ENCODE peak calls at places on chromosomes 13 and 19, in seven cellular contexts. One of them, this sample, is unnamed.

GRCh38 chr19:3397266-3398022 is 31.1 kb downstream of the NFIC start:
- DNase-seq in A673: no peak
- DNase-seq in WTC11: peak; percentile 31
- DNase-seq in nephron progenitor cell: no peak
- DNase-seq in heart right ventricle: peak; percentile 54
- DNase-seq in AG04450: no peak
- DNase-seq in GM12865: no peak
- DNase-seq in this sample: no peak

GRCh38 chr13:50955807-50956206 is 46.2 kb downstream of the RNASEH2B start:
- DNase-seq in A673: no peak
- DNase-seq in WTC11: no peak
- DNase-seq in nephron progenitor cell: no peak
- DNase-seq in heart right ventricle: no peak
- DNase-seq in AG04450: no peak
- DNase-seq in GM12865: no peak
- DNase-seq in this sample: no peak

GRCh38 chr19:4229179-4229931 is at the start of gene EBI3:
- DNase-seq in A673: peak; percentile 64
- DNase-seq in WTC11: no peak
- DNase-seq in nephron progenitor cell: peak; percentile 50
- DNase-seq in heart right ventricle: no peak
- DNase-seq in AG04450: no peak
- DNase-seq in GM12865: peak; percentile 96
- DNase-seq in this sample: no peak

GRCh38 chr13:109146912-109147624 is 517.7 kb downstream of the MYO16 start:
- DNase-seq in A673: peak; percentile 66
- DNase-seq in WTC11: no peak
- DNase-seq in nephron progenitor cell: no peak
- DNase-seq in heart right ventricle: no peak
- DNase-seq in AG04450: peak; percentile 36
- DNase-seq in GM12865: no peak
- DNase-seq in this sample: no peak

GRCh38 chr19:55657004-55657747 is 2.3 kb downstream of the U2AF2 start:
- DNase-seq in A673: no peak
- DNase-seq in WTC11: no peak
- DNase-seq in nephron progenitor cell: no peak
- DNase-seq in heart right ventricle: no peak
- DNase-seq in AG04450: no peak
- DNase-seq in GM12865: peak; percentile 61
- DNase-seq in this sample: no peak

GRCh38 chr13:49810825-49811526 is 18.5 kb upstream of the KPNA3 start:
- DNase-seq in A673: no peak
- DNase-seq in WTC11: no peak
- DNase-seq in nephron progenitor cell: no peak
- DNase-seq in heart right ventricle: no peak
- DNase-seq in AG04450: no peak
- DNase-seq in GM12865: no peak
- DNase-seq in this sample: no peak

GRCh38 chr13:22325761-22326160 is 654.9 kb downstream of the FGF9 start:
- DNase-seq in A673: no peak
- DNase-seq in WTC11: peak; percentile 48
- DNase-seq in nephron progenitor cell: no peak
- DNase-seq in heart right ventricle: no peak
- DNase-seq in AG04450: no peak
- DNase-seq in GM12865: no peak
- DNase-seq in this sample: no peak

GRCh38 chr13:95154441-95154886 is 146.8 kb downstream of the ABCC4 start:
- DNase-seq in A673: no peak
- DNase-seq in WTC11: no peak
- DNase-seq in nephron progenitor cell: no peak
- DNase-seq in heart right ventricle: no peak
- DNase-seq in AG04450: no peak
- DNase-seq in GM12865: no peak
- DNase-seq in this sample: no peak

GRCh38 chr19:12672744-12673143 is 6.1 kb downstream of the WDR83 start:
- DNase-seq in A673: no peak
- DNase-seq in WTC11: no peak
- DNase-seq in nephron progenitor cell: no peak
- DNase-seq in heart right ventricle: no peak
- DNase-seq in AG04450: no peak
- DNase-seq in GM12865: no peak
- DNase-seq in this sample: no peak

GRCh38 chr19:570315-570714 is 2.1 kb upstream of the BSG start:
- DNase-seq in A673: no peak
- DNase-seq in WTC11: no peak
- DNase-seq in nephron progenitor cell: no peak
- DNase-seq in heart right ventricle: no peak
- DNase-seq in AG04450: no peak
- DNase-seq in GM12865: no peak
- DNase-seq in this sample: no peak

GRCh38 chr13:41700790-41701310 is 243.5 kb downstream of the RGCC start:
- DNase-seq in A673: peak; percentile 86
- DNase-seq in WTC11: no peak
- DNase-seq in nephron progenitor cell: no peak
- DNase-seq in heart right ventricle: no peak
- DNase-seq in AG04450: peak; percentile 18
- DNase-seq in GM12865: no peak
- DNase-seq in this sample: peak; percentile 62

GRCh38 chr19:42287017-42287825 is 14.7 kb upstream of the PRR19 start:
- DNase-seq in A673: no peak
- DNase-seq in WTC11: no peak
- DNase-seq in nephron progenitor cell: no peak
- DNase-seq in heart right ventricle: no peak
- DNase-seq in AG04450: no peak
- DNase-seq in GM12865: no peak
- DNase-seq in this sample: no peak

GRCh38 chr13:60112771-60113170 is 51.0 kb downstream of the DIAPH3 start:
- DNase-seq in A673: no peak
- DNase-seq in WTC11: no peak
- DNase-seq in nephron progenitor cell: no peak
- DNase-seq in heart right ventricle: no peak
- DNase-seq in AG04450: no peak
- DNase-seq in GM12865: no peak
- DNase-seq in this sample: no peak

GRCh38 chr13:74206061-74206561 is 71.9 kb upstream of the KLF12 start:
- DNase-seq in A673: peak; percentile 17
- DNase-seq in WTC11: no peak
- DNase-seq in nephron progenitor cell: no peak
- DNase-seq in heart right ventricle: no peak
- DNase-seq in AG04450: peak; percentile 77
- DNase-seq in GM12865: no peak
- DNase-seq in this sample: peak; percentile 46

GRCh38 chr13:60261432-60262351 is 98.0 kb upstream of the DIAPH3 start:
- DNase-seq in A673: no peak
- DNase-seq in WTC11: peak; percentile 79
- DNase-seq in nephron progenitor cell: no peak
- DNase-seq in heart right ventricle: no peak
- DNase-seq in AG04450: no peak
- DNase-seq in GM12865: no peak
- DNase-seq in this sample: no peak

GRCh38 chr13:21999666-22000065 is 328.8 kb downstream of the FGF9 start:
- DNase-seq in A673: no peak
- DNase-seq in WTC11: no peak
- DNase-seq in nephron progenitor cell: no peak
- DNase-seq in heart right ventricle: no peak
- DNase-seq in AG04450: no peak
- DNase-seq in GM12865: no peak
- DNase-seq in this sample: no peak

GRCh38 chr19:10808937-10809655 is 26.9 kb downstream of the TMED1 start:
- DNase-seq in A673: no peak
- DNase-seq in WTC11: no peak
- DNase-seq in nephron progenitor cell: no peak
- DNase-seq in heart right ventricle: no peak
- DNase-seq in AG04450: no peak
- DNase-seq in GM12865: no peak
- DNase-seq in this sample: no peak

DNA sequence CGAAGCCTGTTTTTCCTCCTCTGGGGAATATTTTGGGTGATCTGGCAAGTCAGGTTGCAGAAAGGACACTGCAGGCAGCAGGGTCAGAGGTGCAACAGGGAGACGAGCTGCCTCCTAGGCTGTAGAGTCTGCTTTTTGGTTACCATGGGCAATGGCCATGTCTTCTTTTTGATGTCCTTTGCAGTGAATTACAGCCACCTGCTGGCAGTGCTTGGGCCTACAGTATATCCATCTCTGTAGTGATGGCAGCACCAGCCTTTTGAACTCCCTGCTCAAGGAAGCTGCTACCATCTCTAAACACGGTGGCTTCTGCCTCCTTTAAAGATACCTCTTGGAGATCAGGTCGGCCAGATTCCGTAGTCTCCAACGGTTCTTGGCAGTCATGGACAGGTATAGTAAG is 73.9 kb downstream of the WTIP start:
- DNase-seq in A673: peak; percentile 40
- DNase-seq in WTC11: peak; percentile 48
- DNase-seq in nephron progenitor cell: no peak
- DNase-seq in heart right ventricle: no peak
- DNase-seq in AG04450: no peak
- DNase-seq in GM12865: peak; percentile 9
- DNase-seq in this sample: no peak
- TF ChIP-seq CTCF in A673: peak; percentile 54
- TF ChIP-seq CTCF in WTC11: no peak
- TF ChIP-seq CTCF in nephron progenitor cell: no peak
- TF ChIP-seq CTCF in heart right ventricle: no peak
- TF ChIP-seq CTCF in AG04450: peak; percentile 33
- TF ChIP-seq CTCF in GM12865: peak; percentile 17
- TF ChIP-seq CTCF in this sample: peak; percentile 11

DNA sequence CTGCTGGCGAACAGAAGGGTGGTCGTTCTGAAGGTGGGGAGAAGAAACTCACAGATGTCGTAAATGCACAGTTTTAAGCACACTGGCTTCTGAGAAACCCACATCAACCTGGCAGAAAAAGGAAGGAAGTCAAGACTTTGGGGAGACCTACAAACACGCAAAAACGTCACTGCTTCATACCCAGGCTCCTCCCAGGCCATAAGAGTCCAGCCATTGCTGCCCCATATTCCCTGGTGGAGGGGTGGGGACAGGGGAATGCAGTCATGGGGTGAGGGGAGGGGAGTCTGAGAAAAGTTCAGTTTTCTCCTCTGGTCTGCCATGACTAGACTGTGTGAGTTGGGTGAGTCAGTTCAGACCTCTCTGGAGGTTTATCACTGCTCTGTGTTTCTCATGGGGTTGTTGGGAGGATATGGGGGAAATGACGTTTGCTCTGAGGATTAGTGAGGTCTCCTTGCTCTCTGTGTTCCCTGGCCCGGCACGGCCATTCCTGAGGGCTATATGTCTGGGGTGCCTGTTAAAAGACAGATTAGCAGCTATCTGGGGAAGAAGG is 139.0 kb downstream of the FLT1 start:
- DNase-seq in A673: peak; percentile 17
- DNase-seq in WTC11: no peak
- DNase-seq in nephron progenitor cell: no peak
- DNase-seq in heart right ventricle: no peak
- DNase-seq in AG04450: no peak
- DNase-seq in GM12865: no peak
- DNase-seq in this sample: no peak
- TF ChIP-seq CTCF in A673: no peak
- TF ChIP-seq CTCF in WTC11: no peak
- TF ChIP-seq CTCF in nephron progenitor cell: no peak
- TF ChIP-seq CTCF in heart right ventricle: no peak
- TF ChIP-seq CTCF in AG04450: no peak
- TF ChIP-seq CTCF in GM12865: no peak
- TF ChIP-seq CTCF in this sample: no peak

DNA sequence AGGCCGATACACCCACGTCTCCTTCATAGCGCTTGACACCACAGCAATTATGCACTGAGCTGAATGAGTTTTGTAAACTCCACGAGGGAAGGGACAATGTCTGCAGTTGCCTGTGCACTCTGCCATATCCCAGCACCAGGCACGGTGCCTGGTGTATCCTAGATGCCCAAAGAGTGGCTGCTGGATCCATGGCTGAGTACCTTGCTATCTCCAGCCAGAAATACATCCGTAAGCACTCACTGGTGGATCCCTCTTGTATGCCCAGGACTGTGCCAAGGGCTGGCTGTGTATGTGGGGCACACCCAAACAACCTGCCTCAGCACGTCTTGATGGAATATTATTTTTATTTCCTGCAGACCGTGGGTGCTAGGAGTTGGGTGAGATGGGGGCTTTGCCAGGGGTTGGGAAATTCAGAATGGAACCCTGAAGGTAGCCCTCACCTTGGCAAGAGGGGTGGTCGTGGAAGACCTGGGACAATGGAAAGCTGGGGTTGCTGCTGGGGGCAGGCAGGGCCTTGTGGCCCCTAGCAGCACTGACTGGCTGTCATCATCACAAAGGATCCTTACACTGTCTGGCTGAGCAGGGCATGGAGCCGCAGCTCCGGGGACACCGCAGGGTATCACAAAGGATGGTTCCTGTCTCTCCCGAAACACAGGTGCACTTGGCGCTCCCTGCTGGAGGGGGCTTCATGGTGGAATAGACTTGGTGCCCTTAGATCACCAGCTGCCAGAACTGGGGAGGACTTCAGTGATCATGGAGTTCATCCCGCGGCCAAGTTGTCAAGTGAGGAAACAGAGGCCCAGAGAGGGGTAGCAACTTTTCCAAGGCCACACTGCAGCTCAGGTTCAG is 131.3 kb downstream of the URI1 start:
- DNase-seq in A673: no peak
- DNase-seq in WTC11: peak; percentile 32
- DNase-seq in nephron progenitor cell: no peak
- DNase-seq in heart right ventricle: no peak
- DNase-seq in AG04450: no peak
- DNase-seq in GM12865: no peak
- DNase-seq in this sample: no peak
- TF ChIP-seq CTCF in A673: no peak
- TF ChIP-seq CTCF in WTC11: no peak
- TF ChIP-seq CTCF in nephron progenitor cell: no peak
- TF ChIP-seq CTCF in heart right ventricle: no peak
- TF ChIP-seq CTCF in AG04450: no peak
- TF ChIP-seq CTCF in GM12865: no peak
- TF ChIP-seq CTCF in this sample: no peak

GRCh38 chr13:80338781-80339577 is 1.9 kb downstream of the SPRY2 start:
- DNase-seq in A673: peak; percentile 52
- DNase-seq in WTC11: peak; percentile 72
- DNase-seq in nephron progenitor cell: peak; percentile 79
- DNase-seq in heart right ventricle: peak; percentile 75
- DNase-seq in AG04450: peak; percentile 56
- DNase-seq in GM12865: peak; percentile 40
- DNase-seq in this sample: peak; percentile 80
- TF ChIP-seq CTCF in A673: peak; percentile 27
- TF ChIP-seq CTCF in WTC11: no peak
- TF ChIP-seq CTCF in nephron progenitor cell: no peak
- TF ChIP-seq CTCF in heart right ventricle: peak; percentile 45
- TF ChIP-seq CTCF in AG04450: peak; percentile 41
- TF ChIP-seq CTCF in GM12865: no peak
- TF ChIP-seq CTCF in this sample: peak; percentile 36

DNA sequence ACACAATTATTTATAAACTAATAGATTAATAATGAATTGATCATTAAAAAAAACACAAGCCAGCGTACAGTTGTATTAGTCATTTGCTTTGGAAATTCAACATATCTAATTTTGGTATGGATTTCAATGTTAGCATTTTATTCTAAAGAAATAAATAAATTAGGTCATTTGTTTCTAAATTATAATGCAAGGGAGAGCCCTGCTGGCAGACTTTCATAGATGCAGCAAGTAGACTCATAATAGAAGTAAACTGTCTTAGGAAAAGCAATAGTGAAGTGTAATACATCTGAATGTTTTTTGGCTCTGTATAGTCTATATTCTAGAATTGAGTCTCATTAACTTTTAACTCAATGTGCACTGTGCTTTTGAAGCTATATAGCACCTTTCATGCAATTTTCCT is 982.4 kb upstream of the MIR17HG start:
- DNase-seq in A673: no peak
- DNase-seq in WTC11: no peak
- DNase-seq in nephron progenitor cell: no peak
- DNase-seq in heart right ventricle: no peak
- DNase-seq in AG04450: no peak
- DNase-seq in GM12865: no peak
- DNase-seq in this sample: no peak
- TF ChIP-seq CTCF in A673: no peak
- TF ChIP-seq CTCF in WTC11: no peak
- TF ChIP-seq CTCF in nephron progenitor cell: no peak
- TF ChIP-seq CTCF in heart right ventricle: peak; percentile 51
- TF ChIP-seq CTCF in AG04450: peak; percentile 13
- TF ChIP-seq CTCF in GM12865: no peak
- TF ChIP-seq CTCF in this sample: no peak